ENCODE peak calls at places on chromosomes 3 and 15, in four cellular contexts. One of them, this sample, is unnamed.

GRCh38 chr15:91102546-91103330 is 2.7 kb downstream of the SV2B start:
- DNase-seq in cardiac fibroblast: no peak
- DNase-seq in heart right ventricle: peak
- DNase-seq in GM23338: no peak
- DNase-seq in this sample: no peak

GRCh38 chr3:152842423-152842822 is 7.5 kb downstream of the P2RY1 start:
- DNase-seq in heart right ventricle: no peak
- DNase-seq in GM23338: no peak
- DNase-seq in cardiac fibroblast: no peak
- DNase-seq in this sample: no peak

GRCh38 chr3:64612082-64612860 is 75.5 kb downstream of the ADAMTS9 start:
- DNase-seq in heart right ventricle: peak
- DNase-seq in cardiac fibroblast: peak
- DNase-seq in GM23338: no peak
- DNase-seq in this sample: no peak

GRCh38 chr3:128360243-128360642 is 106.4 kb downstream of the DNAJB8 start:
- DNase-seq in GM23338: no peak
- DNase-seq in cardiac fibroblast: peak
- DNase-seq in heart right ventricle: no peak
- DNase-seq in this sample: no peak

GRCh38 chr15:66907826-66908502 is 157.4 kb upstream of the SMAD3 start:
- DNase-seq in heart right ventricle: peak
- DNase-seq in cardiac fibroblast: no peak
- DNase-seq in GM23338: no peak
- DNase-seq in this sample: no peak

GRCh38 chr3:23019596-23020300 is 183.4 kb upstream of the UBE2E2 start:
- DNase-seq in GM23338: no peak
- DNase-seq in cardiac fibroblast: no peak
- DNase-seq in heart right ventricle: no peak
- DNase-seq in this sample: no peak

GRCh38 chr3:195440379-195440778 is 2.4 kb downstream of the ACAP2 start:
- DNase-seq in heart right ventricle: no peak
- DNase-seq in cardiac fibroblast: no peak
- DNase-seq in GM23338: no peak
- DNase-seq in this sample: no peak

GRCh38 chr3:52446042-52446441 is 1.1 kb upstream of the SEMA3G start:
- DNase-seq in heart right ventricle: no peak
- DNase-seq in cardiac fibroblast: no peak
- DNase-seq in GM23338: no peak
- DNase-seq in this sample: no peak

GRCh38 chr3:188518416-188518815 is 364.5 kb downstream of the LPP start:
- DNase-seq in heart right ventricle: no peak
- DNase-seq in GM23338: no peak
- DNase-seq in cardiac fibroblast: no peak
- DNase-seq in this sample: no peak

GRCh38 chr3:99172736-99173657 is 271.5 kb upstream of the DCBLD2 start:
- DNase-seq in heart right ventricle: peak
- DNase-seq in GM23338: peak
- DNase-seq in cardiac fibroblast: peak
- DNase-seq in this sample: peak

GRCh38 chr3:150635076-150635475 is 32.0 kb downstream of the SELENOT start:
- DNase-seq in heart right ventricle: no peak
- DNase-seq in cardiac fibroblast: no peak
- DNase-seq in GM23338: no peak
- DNase-seq in this sample: no peak

GRCh38 chr15:51493892-51494291 is 128.7 kb downstream of the DMXL2 start:
- DNase-seq in cardiac fibroblast: no peak
- DNase-seq in heart right ventricle: no peak
- DNase-seq in GM23338: no peak
- DNase-seq in this sample: no peak

GRCh38 chr15:72481015-72481659 is 7.0 kb downstream of the ARIH1 start:
- DNase-seq in GM23338: no peak
- DNase-seq in heart right ventricle: no peak
- DNase-seq in cardiac fibroblast: no peak
- DNase-seq in this sample: no peak

GRCh38 chr3:9649791-9650521 is 651 bp downstream of the MTMR14 start:
- DNase-seq in heart right ventricle: no peak
- DNase-seq in cardiac fibroblast: no peak
- DNase-seq in GM23338: peak
- DNase-seq in this sample: peak

GRCh38 chr3:136247436-136247835 is 2.7 kb upstream of the PCCB start:
- DNase-seq in cardiac fibroblast: no peak
- DNase-seq in GM23338: peak
- DNase-seq in heart right ventricle: no peak
- DNase-seq in this sample: peak

GRCh38 chr15:101570238-101570637 is 80.7 kb upstream of the PCSK6 start:
- DNase-seq in heart right ventricle: no peak
- DNase-seq in GM23338: no peak
- DNase-seq in cardiac fibroblast: peak
- DNase-seq in this sample: no peak

GRCh38 chr15:64163662-64164362 is 990 bp upstream of the PPIB start:
- DNase-seq in GM23338: peak
- DNase-seq in cardiac fibroblast: no peak
- DNase-seq in heart right ventricle: no peak
- DNase-seq in this sample: peak

GRCh38 chr15:41258706-41259471 is 27.8 kb downstream of the CHP1 start:
- DNase-seq in GM23338: no peak
- DNase-seq in cardiac fibroblast: peak
- DNase-seq in heart right ventricle: no peak
- DNase-seq in this sample: no peak

GRCh38 chr3:18446067-18446793 is 21.1 kb upstream of the SATB1 start:
- DNase-seq in cardiac fibroblast: no peak
- DNase-seq in heart right ventricle: no peak
- DNase-seq in GM23338: peak
- DNase-seq in this sample: peak

GRCh38 chr15:60590935-60591490 is 112.1 kb upstream of the ICE2 start:
- DNase-seq in GM23338: peak
- DNase-seq in heart right ventricle: peak
- DNase-seq in cardiac fibroblast: peak
- DNase-seq in this sample: peak

GRCh38 chr15:73818308-73818985 is 54.9 kb upstream of the TBC1D21 start:
- DNase-seq in GM23338: no peak
- DNase-seq in heart right ventricle: no peak
- DNase-seq in cardiac fibroblast: no peak
- DNase-seq in this sample: no peak

GRCh38 chr15:48800811-48801460 is 9.9 kb downstream of the CEP152 start:
- DNase-seq in GM23338: peak
- DNase-seq in cardiac fibroblast: peak
- DNase-seq in heart right ventricle: no peak
- DNase-seq in this sample: no peak

GRCh38 chr3:126515066-126515706 is 2.4 kb downstream of the UROC1 start:
- DNase-seq in cardiac fibroblast: no peak
- DNase-seq in heart right ventricle: no peak
- DNase-seq in GM23338: no peak
- DNase-seq in this sample: peak

GRCh38 chr15:56038015-56038414 is 44.6 kb upstream of the NEDD4 start:
- DNase-seq in heart right ventricle: no peak
- DNase-seq in GM23338: no peak
- DNase-seq in cardiac fibroblast: peak
- DNase-seq in this sample: no peak

GRCh38 chr3:150090006-150090405 is 119.3 kb upstream of the PFN2 start:
- DNase-seq in cardiac fibroblast: no peak
- DNase-seq in GM23338: no peak
- DNase-seq in heart right ventricle: no peak
- DNase-seq in this sample: no peak

GRCh38 chr3:178856804-178857203 is 214.8 kb downstream of the ZMAT3 start:
- DNase-seq in GM23338: no peak
- DNase-seq in cardiac fibroblast: peak
- DNase-seq in heart right ventricle: no peak
- DNase-seq in this sample: no peak

GRCh38 chr15:55289011-55289572 is 521 bp downstream of the RAB27A start:
- DNase-seq in heart right ventricle: no peak
- DNase-seq in GM23338: peak
- DNase-seq in cardiac fibroblast: peak
- DNase-seq in this sample: no peak

GRCh38 chr3:43346990-43347749 is 60.8 kb downstream of the SNRK start:
- DNase-seq in GM23338: no peak
- DNase-seq in cardiac fibroblast: no peak
- DNase-seq in heart right ventricle: no peak
- DNase-seq in this sample: no peak

GRCh38 chr3:188326111-188326510 is 172.2 kb downstream of the LPP start:
- DNase-seq in GM23338: no peak
- DNase-seq in heart right ventricle: no peak
- DNase-seq in cardiac fibroblast: peak
- DNase-seq in this sample: no peak

GRCh38 chr15:101123222-101123910 is 128.5 kb downstream of the CHSY1 start:
- DNase-seq in GM23338: no peak
- DNase-seq in cardiac fibroblast: peak
- DNase-seq in heart right ventricle: no peak
- DNase-seq in this sample: no peak

This sample was measured in H7.